ENCODE peak calls at places on chromosomes 4 and X, in seven cellular contexts. One of them, this sample, is unnamed.
A peak's percentile ranks its signal among the peaks of the same experiment; 100 is the strongest.

GRCh38 chrX:55057691-55058249 is 17.1 kb upstream of the PAGE2B start:
- DNase-seq in mesenchymal stem cell: peak; percentile 35
- DNase-seq in trophoblast cell: peak; percentile 55
- DNase-seq in mesendoderm: peak; percentile 14
- DNase-seq in H1: no peak
- DNase-seq in IMR-90: peak; percentile 28
- DNase-seq in H9: no peak
- DNase-seq in this sample: peak; percentile 1

GRCh38 chrX:108019382-108019857 is 25.4 kb upstream of the VSIG1 start:
- DNase-seq in mesenchymal stem cell: no peak
- DNase-seq in mesendoderm: no peak
- DNase-seq in H1: no peak
- DNase-seq in H9: no peak
- DNase-seq in IMR-90: no peak
- DNase-seq in trophoblast cell: no peak
- DNase-seq in this sample: no peak

GRCh38 chr4:163923092-163923491 is 428.6 kb downstream of the TMA16 start:
- DNase-seq in H1: no peak
- DNase-seq in mesendoderm: no peak
- DNase-seq in mesenchymal stem cell: no peak
- DNase-seq in trophoblast cell: no peak
- DNase-seq in H9: no peak
- DNase-seq in IMR-90: no peak
- DNase-seq in this sample: no peak

GRCh38 chrX:123399709-123400108 is 215.6 kb downstream of the GRIA3 start:
- DNase-seq in mesenchymal stem cell: no peak
- DNase-seq in H9: no peak
- DNase-seq in IMR-90: no peak
- DNase-seq in trophoblast cell: no peak
- DNase-seq in mesendoderm: no peak
- DNase-seq in H1: no peak
- DNase-seq in this sample: no peak

GRCh38 chrX:46184749-46185148 is 360.5 kb downstream of the ZNF674 start:
- DNase-seq in trophoblast cell: no peak
- DNase-seq in IMR-90: no peak
- DNase-seq in mesenchymal stem cell: no peak
- DNase-seq in mesendoderm: no peak
- DNase-seq in H1: no peak
- DNase-seq in H9: no peak
- DNase-seq in this sample: no peak

GRCh38 chrX:151790421-151791160 is 56.0 kb downstream of the CNGA2 start:
- DNase-seq in mesenchymal stem cell: no peak
- DNase-seq in H9: no peak
- DNase-seq in H1: no peak
- DNase-seq in IMR-90: no peak
- DNase-seq in trophoblast cell: no peak
- DNase-seq in mesendoderm: no peak
- DNase-seq in this sample: no peak

GRCh38 chrX:15151267-15152196 is 118.4 kb downstream of the ASB9 start:
- DNase-seq in H9: no peak
- DNase-seq in H1: no peak
- DNase-seq in mesenchymal stem cell: no peak
- DNase-seq in trophoblast cell: no peak
- DNase-seq in IMR-90: no peak
- DNase-seq in mesendoderm: peak; percentile 5
- DNase-seq in this sample: no peak

GRCh38 chrX:7139202-7140081 is 8.1 kb upstream of the STS start:
- DNase-seq in trophoblast cell: peak; percentile 29
- DNase-seq in IMR-90: peak; percentile 92
- DNase-seq in mesendoderm: no peak
- DNase-seq in H9: no peak
- DNase-seq in H1: no peak
- DNase-seq in mesenchymal stem cell: peak; percentile 77
- DNase-seq in this sample: no peak

GRCh38 chr4:113561758-113562157 is 199.8 kb downstream of the CAMK2D start:
- DNase-seq in mesendoderm: no peak
- DNase-seq in mesenchymal stem cell: no peak
- DNase-seq in IMR-90: no peak
- DNase-seq in H9: no peak
- DNase-seq in trophoblast cell: no peak
- DNase-seq in H1: no peak
- DNase-seq in this sample: no peak

GRCh38 chr4:113563691-113564378 is 197.7 kb downstream of the CAMK2D start:
- DNase-seq in H1: no peak
- DNase-seq in IMR-90: no peak
- DNase-seq in trophoblast cell: no peak
- DNase-seq in H9: no peak
- DNase-seq in mesenchymal stem cell: no peak
- DNase-seq in mesendoderm: no peak
- DNase-seq in this sample: no peak

GRCh38 chr4:113566015-113566795 is 195.3 kb downstream of the CAMK2D start:
- DNase-seq in mesendoderm: no peak
- DNase-seq in trophoblast cell: no peak
- DNase-seq in H9: no peak
- DNase-seq in IMR-90: no peak
- DNase-seq in mesenchymal stem cell: no peak
- DNase-seq in H1: no peak
- DNase-seq in this sample: no peak

GRCh38 chr4:113564493-113564892 is 197.0 kb downstream of the CAMK2D start:
- DNase-seq in mesendoderm: peak; percentile 44
- DNase-seq in H1: no peak
- DNase-seq in trophoblast cell: no peak
- DNase-seq in H9: no peak
- DNase-seq in IMR-90: no peak
- DNase-seq in mesenchymal stem cell: no peak
- DNase-seq in this sample: no peak

DNA sequence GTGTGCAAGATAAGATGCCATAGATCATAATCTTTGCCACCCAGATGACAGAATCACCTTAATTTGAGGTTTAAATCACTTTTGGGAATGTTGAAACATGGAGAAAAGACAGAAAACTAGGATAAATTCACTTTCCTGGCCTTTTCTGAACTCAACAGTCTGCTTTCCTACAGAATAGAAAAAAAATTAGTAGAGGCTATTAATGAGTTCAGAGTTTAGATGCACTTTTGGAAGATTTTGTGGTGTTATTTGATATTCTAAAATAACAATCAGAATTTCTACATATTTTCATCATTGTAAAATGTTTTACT is 195.9 kb downstream of the CAMK2D start:
- DNase-seq in H9: no peak
- DNase-seq in trophoblast cell: no peak
- DNase-seq in H1: no peak
- DNase-seq in mesenchymal stem cell: no peak
- DNase-seq in mesendoderm: no peak
- DNase-seq in IMR-90: no peak
- DNase-seq in this sample: no peak
- H2BK5ac ChIP-seq in H9: no peak overlapping the region
- H2BK5ac ChIP-seq in trophoblast cell: no peak overlapping the region
- H2BK5ac ChIP-seq in H1: no peak overlapping the region
- H2BK5ac ChIP-seq in mesenchymal stem cell: no peak overlapping the region
- H2BK5ac ChIP-seq in mesendoderm: no peak overlapping the region
- H2BK5ac ChIP-seq in IMR-90: no peak overlapping the region
- H2BK5ac ChIP-seq in this sample: no peak overlapping the region

GRCh38 chr4:185013715-185014114 is 4.6 kb upstream of the HELT start:
- DNase-seq in trophoblast cell: no peak
- DNase-seq in H1: no peak
- DNase-seq in mesenchymal stem cell: peak; percentile 4
- DNase-seq in H9: no peak
- DNase-seq in mesendoderm: no peak
- DNase-seq in IMR-90: peak; percentile 12
- DNase-seq in this sample: no peak
- H3K4ac ChIP-seq in trophoblast cell: no peak overlapping the region
- H3K4ac ChIP-seq in H1: no peak overlapping the region
- H3K4ac ChIP-seq in mesenchymal stem cell: no peak overlapping the region
- H3K4ac ChIP-seq in H9: no peak overlapping the region
- H3K4ac ChIP-seq in mesendoderm: no peak overlapping the region
- H3K4ac ChIP-seq in IMR-90: no peak overlapping the region
- H3K4ac ChIP-seq in this sample: no peak overlapping the region

GRCh38 chr4:144376905-144377304 is 236.4 kb upstream of the GYPA start:
- DNase-seq in mesenchymal stem cell: no peak
- DNase-seq in H9: no peak
- DNase-seq in H1: no peak
- DNase-seq in mesendoderm: peak; percentile 51
- DNase-seq in IMR-90: no peak
- DNase-seq in trophoblast cell: no peak
- DNase-seq in this sample: no peak
- H2BK5ac ChIP-seq in mesenchymal stem cell: no peak overlapping the region
- H2BK5ac ChIP-seq in H9: no peak overlapping the region
- H2BK5ac ChIP-seq in H1: no peak overlapping the region
- H2BK5ac ChIP-seq in mesendoderm: no peak overlapping the region
- H2BK5ac ChIP-seq in IMR-90: no peak overlapping the region
- H2BK5ac ChIP-seq in trophoblast cell: no peak overlapping the region
- H2BK5ac ChIP-seq in this sample: no peak overlapping the region

DNA sequence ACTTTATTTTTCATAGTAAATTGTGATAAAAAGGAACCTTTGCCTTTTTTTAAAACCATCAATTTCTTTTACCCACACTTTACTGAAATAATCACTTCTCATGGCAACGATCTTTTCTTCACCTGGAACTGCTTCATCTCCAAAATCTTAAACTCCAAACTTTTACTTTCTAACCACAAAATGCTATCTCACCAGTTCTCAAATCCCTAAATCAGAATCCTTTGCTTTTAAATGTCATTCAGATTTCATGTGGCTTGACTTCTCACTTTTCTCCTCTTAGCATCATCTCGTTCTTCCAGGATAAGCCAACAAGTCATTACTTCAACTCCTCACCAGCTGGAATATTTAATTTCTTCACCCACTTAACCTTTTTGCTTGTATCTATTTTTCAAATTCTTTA is 284.3 kb upstream of the RASGEF1B start:
- DNase-seq in H1: no peak
- DNase-seq in mesendoderm: no peak
- DNase-seq in H9: no peak
- DNase-seq in mesenchymal stem cell: no peak
- DNase-seq in trophoblast cell: no peak
- DNase-seq in IMR-90: no peak
- DNase-seq in this sample: no peak
- H3K4ac ChIP-seq in H1: no peak overlapping the region
- H3K4ac ChIP-seq in mesendoderm: no peak overlapping the region
- H3K4ac ChIP-seq in H9: no peak overlapping the region
- H3K4ac ChIP-seq in mesenchymal stem cell: no peak overlapping the region
- H3K4ac ChIP-seq in trophoblast cell: no peak overlapping the region
- H3K4ac ChIP-seq in IMR-90: no peak overlapping the region
- H3K4ac ChIP-seq in this sample: no peak overlapping the region

This sample was measured in neuronal stem cell.